ENCODE peak calls at places on chromosomes 4 and X, in eight cellular contexts. P, O, T, S, J, N, L and Q are unnamed samples.

GRCh38 chrX:13432376-13432775 is 112.5 kb upstream of the ATXN3L start:
- DNase-seq in P (peak; percentile 10), O (peak; percentile 56), T (no peak), S (peak; percentile 98), J (no peak), N (no peak), L (no peak), Q (peak; percentile 70)

GRCh38 chr4:3415471-3416141 is 26.2 kb upstream of the HGFAC start:
- DNase-seq in P (no peak), O (peak; percentile 16), T (no peak), S (no peak), J (peak; percentile 78), N (no peak), L (peak; percentile 37), Q (no peak)

GRCh38 chr4:54440394-54441223 is 211.5 kb downstream of the PDGFRA start:
- DNase-seq in P (no peak), O (no peak), T (no peak), S (peak; percentile 56), J (no peak), N (no peak), L (no peak), Q (no peak)

GRCh38 chr4:111274486-111274885 is 651.6 kb upstream of the PITX2 start:
- DNase-seq in P (no peak), O (no peak), T (no peak), S (no peak), J (no peak), N (no peak), L (no peak), Q (no peak)

GRCh38 chrX:147405764-147406163 is 506.0 kb upstream of the FMR1 start:
- DNase-seq in P (no peak), O (no peak), T (no peak), S (no peak), J (peak; percentile 0), N (no peak), L (no peak), Q (no peak)

GRCh38 chrX:12469296-12469695 is 321.9 kb upstream of the PRPS2 start:
- DNase-seq in P (no peak), O (no peak), T (no peak), S (no peak), J (peak; percentile 13), N (no peak), L (no peak), Q (no peak)

GRCh38 chrX:54825716-54826428 is 18.3 kb downstream of the MAGED2 start:
- DNase-seq in P (no peak), O (no peak), T (no peak), S (no peak), J (no peak), N (no peak), L (no peak), Q (no peak)

GRCh38 chr4:85738721-85739120 is 263.8 kb downstream of the ARHGAP24 start:
- DNase-seq in P (no peak), O (no peak), T (no peak), S (no peak), J (no peak), N (no peak), L (no peak), Q (no peak)

GRCh38 chr4:2359591-2360390 is 58.7 kb downstream of the ZFYVE28 start:
- DNase-seq in P (no peak), O (no peak), T (peak; percentile 35), S (no peak), J (no peak), N (no peak), L (peak; percentile 32), Q (no peak)

GRCh38 chr4:54099959-54100606 is at the start of gene GSX2:
- DNase-seq in P (no peak), O (peak; percentile 33), T (no peak), S (no peak), J (no peak), N (no peak), L (no peak), Q (no peak)

GRCh38 chr4:121696641-121697461 is at the start of gene ANXA5:
- DNase-seq in P (peak; percentile 93), O (peak; percentile 90), T (peak; percentile 84), S (peak; percentile 88), J (peak; percentile 98), N (peak; percentile 53), L (peak; percentile 94), Q (peak; percentile 63)

GRCh38 chrX:40279091-40279430 is 181.3 kb upstream of the BCOR start:
- DNase-seq in P (no peak), O (no peak), T (no peak), S (no peak), J (no peak), N (no peak), L (no peak), Q (no peak)

GRCh38 chr4:85986266-85986665 is 373.6 kb downstream of the MAPK10 start:
- DNase-seq in P (no peak), O (no peak), T (no peak), S (no peak), J (no peak), N (no peak), L (no peak), Q (no peak)

GRCh38 chr4:2714918-2715317 is 41.2 kb downstream of the TNIP2 start:
- DNase-seq in P (no peak), O (no peak), T (no peak), S (no peak), J (no peak), N (no peak), L (no peak), Q (no peak)

GRCh38 chrX:117096528-117096927 is 633.8 kb upstream of the CT83 start:
- DNase-seq in P (no peak), O (no peak), T (no peak), S (no peak), J (no peak), N (no peak), L (no peak), Q (no peak)

GRCh38 chr4:108118505-108118904 is 50.2 kb downstream of the LEF1 start:
- DNase-seq in P (peak; percentile 18), O (no peak), T (no peak), S (no peak), J (no peak), N (no peak), L (no peak), Q (no peak)

GRCh38 chrX:131816551-131817136 is 206.5 kb upstream of the STK26 start:
- DNase-seq in P (peak; percentile 88), O (peak; percentile 72), T (no peak), S (no peak), J (no peak), N (peak; percentile 14), L (no peak), Q (peak; percentile 91)

GRCh38 chrX:50853399-50853798 is 39.4 kb upstream of the SHROOM4 start:
- DNase-seq in P (peak; percentile 14), O (no peak), T (no peak), S (no peak), J (no peak), N (no peak), L (no peak), Q (no peak)

GRCh38 chrX:10617964-10618342 is 2.4 kb downstream of the MID1 start:
- DNase-seq in P (no peak), O (no peak), T (no peak), S (no peak), J (no peak), N (no peak), L (no peak), Q (no peak)

GRCh38 chrX:154333837-154334271 is 38.3 kb downstream of the TKTL1 start:
- DNase-seq in P (no peak), O (no peak), T (no peak), S (no peak), J (no peak), N (no peak), L (no peak), Q (no peak)

GRCh38 chrX:44927398-44927797 is 54.4 kb downstream of the KDM6A start:
- DNase-seq in P (no peak), O (no peak), T (no peak), S (no peak), J (no peak), N (no peak), L (no peak), Q (no peak)

DNA sequence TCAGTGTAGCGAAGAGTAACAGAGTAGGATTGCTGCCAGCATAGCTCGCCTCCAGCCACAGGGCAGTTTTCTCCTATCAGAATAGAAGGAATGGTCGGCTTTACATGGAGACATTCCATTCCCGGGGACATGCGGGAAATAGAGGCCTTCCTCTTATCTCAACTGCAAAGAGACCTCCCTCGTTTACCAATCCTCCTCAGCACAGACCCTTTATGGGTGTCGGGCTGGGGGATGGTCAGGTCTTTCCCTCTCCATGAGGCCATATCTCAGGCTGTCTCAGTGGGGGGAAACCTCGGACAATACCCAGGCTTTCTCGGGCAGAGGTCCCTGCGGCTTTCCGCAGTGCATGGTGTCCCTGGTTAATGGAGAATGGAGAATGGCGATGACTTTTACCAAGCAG is 285.0 kb downstream of the ASMT start:
- DNase-seq in P (no peak), O (no peak), T (no peak), S (no peak), J (no peak), N (no peak), L (no peak), Q (no peak)
- H3K9me3 ChIP-seq in P (no peaks in the 10 kb centered on the region), O (peaks cover 2% of the 10 kb centered on the region), T (no peaks in the 10 kb centered on the region), S (peaks cover 2% of the 10 kb centered on the region), J (peaks cover 2% of the 10 kb centered on the region), N (no peaks in the 10 kb centered on the region), L (no peaks in the 10 kb centered on the region), Q (no peaks in the 10 kb centered on the region)

GRCh38 chr4:102754044-102754443 is 6.7 kb downstream of the MANBA start:
- DNase-seq in P (no peak), O (no peak), T (no peak), S (no peak), J (no peak), N (no peak), L (no peak), Q (no peak)

GRCh38 chr4:102760645-102761477 is at the start of gene MANBA:
- DNase-seq in P (peak; percentile 88), O (peak; percentile 77), T (peak; percentile 70), S (peak; percentile 70), J (peak; percentile 98), N (peak; percentile 22), L (peak; percentile 94), Q (peak; percentile 30)

GRCh38 chr4:102758241-102758871 is 2.4 kb downstream of the MANBA start:
- DNase-seq in P (no peak), O (no peak), T (no peak), S (no peak), J (no peak), N (no peak), L (no peak), Q (no peak)

GRCh38 chr4:102759835-102760644 is 728 bp downstream of the MANBA start:
- DNase-seq in P (peak; percentile 13), O (peak; percentile 20), T (no peak), S (peak; percentile 62), J (no peak), N (peak; percentile 11), L (no peak), Q (peak; percentile 30)

GRCh38 chr4:102757681-102758080 is 3.1 kb downstream of the MANBA start:
- DNase-seq in P (no peak), O (no peak), T (no peak), S (no peak), J (no peak), N (no peak), L (no peak), Q (no peak)
- H3K4me3 ChIP-seq in P (no peak overlapping the region), O (no peak overlapping the region), T (no peak overlapping the region), S (no peak overlapping the region), J (no peak overlapping the region), N (no peak overlapping the region), L (no peak overlapping the region), Q (no peak overlapping the region)

GRCh38 chr4:5563856-5564255 is 144.5 kb downstream of the EVC2 start:
- DNase-seq in P (no peak), O (no peak), T (no peak), S (no peak), J (no peak), N (no peak), L (no peak), Q (no peak)
- TF ChIP-seq CTCF in P (no peak), O (no peak), T (no peak), S (no peak), J (no peak), N (no peak), L (no peak), Q (no peak)

GRCh38 chr4:158042591-158043030 is 130.2 kb downstream of the GASK1B start:
- DNase-seq in P (no peak), O (no peak), T (no peak), S (peak; percentile 48), J (no peak), N (no peak), L (no peak), Q (no peak)
- H3K9me3 ChIP-seq in P (no peaks in the 10 kb centered on the region), O (peaks cover 9% of the 10 kb centered on the region), T (no peaks in the 10 kb centered on the region), S (no peaks in the 10 kb centered on the region), J (peaks cover 22% of the 10 kb centered on the region), N (no peaks in the 10 kb centered on the region), L (peaks cover 7% of the 10 kb centered on the region), Q (no peaks in the 10 kb centered on the region)